ENCODE peak calls at places on chromosomes 4 and X, in eight cellular contexts. M is IMR-90, U is upper lobe of left lung, K is thyroid gland, Y is transverse colon, A is breast epithelium, P is ovary, L is prostate gland. O is an unnamed sample.

GRCh38 chr4:41169256-41169655 is 45.1 kb downstream of the APBB2 start:
- DNase-seq in M (no peak), U (no peak), K (no peak), Y (no peak), A (no peak), P (no peak), L (no peak), O (no peak)

GRCh38 chrX:129689881-129690280 is 35.1 kb upstream of the APLN start:
- DNase-seq in M (no peak), U (no peak), K (no peak), Y (no peak), A (no peak), P (no peak), L (no peak), O (no peak)

GRCh38 chrX:4035874-4036273 is 322.4 kb upstream of the PRKX start:
- DNase-seq in M (no peak), U (no peak), K (no peak), Y (no peak), A (no peak), P (no peak), L (no peak), O (no peak)

GRCh38 chrX:31136144-31136572 is 64.3 kb upstream of the FTHL17 start:
- DNase-seq in M (no peak), U (no peak), K (no peak), Y (no peak), A (no peak), P (no peak), L (no peak), O (no peak)

GRCh38 chr4:183185018-183185417 is 86.0 kb downstream of the WWC2 start:
- DNase-seq in M (peak), U (no peak), K (no peak), Y (no peak), A (no peak), P (no peak), L (no peak), O (no peak)

GRCh38 chr4:150583287-150584197 is 1.6 kb downstream of the MAB21L2 start:
- DNase-seq in M (peak), U (peak), K (peak), Y (peak), A (no peak), P (no peak), L (no peak), O (no peak)

GRCh38 chr4:18020671-18021469 is 685 bp downstream of the LCORL start:
- DNase-seq in M (peak), U (no peak), K (peak), Y (peak), A (peak), P (peak), L (peak), O (no peak)

GRCh38 chr4:42359686-42360085 is 37.6 kb upstream of the SHISA3 start:
- DNase-seq in M (peak), U (no peak), K (no peak), Y (no peak), A (no peak), P (no peak), L (no peak), O (no peak)

GRCh38 chrX:139106111-139106510 is 394.6 kb upstream of the FGF13 start:
- DNase-seq in M (no peak), U (no peak), K (no peak), Y (no peak), A (no peak), P (no peak), L (no peak), O (no peak)

GRCh38 chrX:101595739-101596419 is 21.9 kb downstream of the ARMCX6 start:
- DNase-seq in M (peak), U (no peak), K (peak), Y (no peak), A (no peak), P (no peak), L (peak), O (no peak)

GRCh38 chr4:137678796-137679195 is 146.5 kb upstream of the PCDH18 start:
- DNase-seq in M (peak), U (no peak), K (no peak), Y (no peak), A (no peak), P (no peak), L (no peak), O (no peak)

GRCh38 chrX:72181178-72182125 is at the start of gene PIN4:
- DNase-seq in M (peak), U (peak), K (peak), Y (peak), A (peak), P (peak), L (peak), O (peak)

GRCh38 chrX:72182924-72183323 is 1.4 kb downstream of the PIN4 start:
- DNase-seq in M (no peak), U (no peak), K (no peak), Y (no peak), A (no peak), P (no peak), L (no peak), O (no peak)

GRCh38 chrX:72180539-72180938 is 1.0 kb upstream of the PIN4 start:
- DNase-seq in M (no peak), U (no peak), K (no peak), Y (no peak), A (no peak), P (no peak), L (no peak), O (no peak)
- H3K4me3 ChIP-seq in M (no peak), U (peak), K (no peak), Y (no peak), A (no peak), P (no peak), L (no peak), O (peak)

DNA sequence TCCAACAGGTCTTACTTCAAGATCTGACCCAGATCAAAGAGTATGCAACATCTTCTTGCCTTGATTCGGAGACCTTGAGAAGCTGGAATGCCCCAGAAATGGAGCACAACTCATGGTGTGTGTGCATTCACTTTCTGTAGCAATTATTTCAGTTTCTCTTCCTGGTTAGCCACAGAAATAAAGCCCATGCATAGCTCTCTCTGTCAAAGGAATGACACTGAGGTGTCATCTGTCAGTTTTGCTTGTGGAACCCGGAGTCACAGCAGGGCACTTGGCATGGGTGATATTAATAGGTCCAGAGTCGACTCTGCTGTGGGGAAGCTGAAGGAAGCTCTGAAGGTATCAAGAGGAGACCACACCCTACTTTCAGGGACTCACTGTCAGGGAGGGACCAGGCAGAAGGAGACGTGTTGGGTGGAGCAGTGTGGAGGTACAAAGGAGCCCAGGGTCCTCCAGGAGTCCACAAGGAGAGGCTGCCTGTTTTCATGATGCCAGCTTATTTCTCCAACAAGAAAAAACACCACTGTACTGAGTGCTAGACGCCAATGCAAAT is 10.7 kb downstream of the CLNK start:
- DNase-seq in M (no peak), U (no peak), K (no peak), Y (no peak), A (no peak), P (no peak), L (no peak), O (no peak)
- TF ChIP-seq POLR2A in M (no peak), U (no peak), K (no peak), Y (no peak), A (no peak), P (no peak), L (no peak), O (no peak)

DNA sequence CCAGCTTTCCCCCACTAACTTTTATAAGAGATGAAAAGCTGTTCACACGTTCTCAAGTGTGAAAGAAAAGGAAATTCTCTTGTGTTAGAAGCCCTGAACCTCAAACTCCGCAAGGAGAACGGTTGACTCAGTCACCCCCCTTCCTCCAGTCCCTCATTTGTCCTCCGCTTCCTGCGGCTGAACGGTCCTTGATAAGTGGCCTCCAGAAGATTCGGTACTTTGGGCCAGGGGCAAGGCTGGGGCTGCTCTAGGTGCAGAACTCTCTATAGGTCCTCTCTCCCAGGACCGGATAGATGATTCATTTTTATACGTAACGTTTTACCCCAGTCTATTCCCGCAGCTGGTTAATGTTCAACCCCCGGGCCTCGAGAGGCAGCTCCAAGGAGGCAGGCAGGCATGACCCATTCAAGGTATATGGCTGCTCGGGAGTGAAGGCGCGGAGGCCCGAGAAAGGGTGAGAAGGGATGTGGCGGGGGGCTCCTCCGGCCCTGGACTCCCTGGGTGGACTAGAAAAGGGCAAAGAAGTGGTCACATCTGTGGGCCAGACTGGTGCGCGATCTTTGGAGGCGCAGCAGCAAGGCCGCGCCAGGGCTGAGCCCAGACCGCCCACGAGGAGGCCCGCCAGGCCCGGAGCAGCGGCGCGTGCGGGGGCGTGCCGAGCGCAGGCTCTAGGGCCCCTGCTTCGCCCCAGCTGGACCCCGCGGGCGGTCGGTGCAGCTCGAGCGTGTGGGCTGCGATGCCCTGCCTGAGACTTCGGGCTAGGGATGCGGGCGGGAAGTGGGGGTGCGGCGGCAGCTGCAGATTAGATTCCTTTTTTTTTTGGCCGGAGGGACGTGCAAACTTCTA is 11.7 kb downstream of the PITX2 start:
- DNase-seq in M (no peak), U (peak), K (no peak), Y (peak), A (no peak), P (no peak), L (no peak), O (no peak)
- H3K4me3 ChIP-seq in M (no peak), U (no peak), K (no peak), Y (no peak), A (peak), P (no peak), L (no peak), O (no peak)

DNA sequence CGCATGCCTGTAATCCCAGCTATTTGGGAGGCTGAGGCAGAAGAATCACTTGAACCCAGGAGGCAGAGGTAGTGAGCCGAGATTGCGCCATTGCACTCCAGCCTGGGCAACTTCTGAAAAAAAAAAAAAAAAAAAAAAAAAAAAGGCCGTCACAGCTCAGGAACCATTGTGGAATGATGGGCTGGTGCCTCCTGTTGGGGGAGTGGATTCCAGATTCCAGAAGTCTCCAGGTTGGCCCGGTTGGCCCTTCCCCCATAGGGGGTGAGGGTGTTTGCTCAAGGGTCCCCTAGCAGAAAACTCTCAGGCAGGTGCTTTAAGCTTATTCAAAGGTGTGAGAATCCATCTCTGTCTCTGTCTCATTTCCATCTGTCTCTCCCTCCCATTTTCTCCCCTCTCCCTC is 11.5 kb downstream of the SH3TC1 start:
- DNase-seq in M (no peak), U (no peak), K (peak), Y (no peak), A (no peak), P (no peak), L (no peak), O (no peak)
- TF ChIP-seq POLR2A in M (no peak), U (no peak), K (no peak), Y (no peak), A (no peak), P (no peak), L (no peak), O (no peak)

O was measured in vagina.